ENCODE peak calls at places on chromosomes 1 and 21, in ten cellular contexts. L is transverse colon, V is AG04450, J is stomach, K is DND-41, O is IMR-90, T is Panc1, R is MM.1S, F is pancreas, Q is tibial nerve. Z is an unnamed sample. For H3K27me3, the result is how much of the 10 kb centered on the place peaks cover.

GRCh38 chr1:172134087-172134731 is 286.3 kb upstream of the C1orf105 start:
- DNase-seq in L (no peak), V (no peak), J (no peak), K (no peak), O (peak), T (no peak), R (no peak), F (no peak), Q (no peak), Z (no peak)

GRCh38 chr1:7223334-7224080 is 438.3 kb downstream of the CAMTA1 start:
- DNase-seq in L (no peak), V (peak), J (no peak), K (no peak), O (peak), T (peak), R (no peak), F (no peak), Q (no peak), Z (no peak)

GRCh38 chr1:14611792-14612191 is 13.3 kb downstream of the KAZN start:
- DNase-seq in L (no peak), V (no peak), J (no peak), K (no peak), O (no peak), T (no peak), R (no peak), F (no peak), Q (no peak), Z (no peak)

GRCh38 chr1:91697322-91698260 is 188.4 kb downstream of the TGFBR3 start:
- DNase-seq in L (no peak), V (no peak), J (no peak), K (peak), O (peak), T (no peak), R (no peak), F (no peak), Q (no peak), Z (no peak)

GRCh38 chr21:45877821-45878469 is 103.6 kb upstream of the COL6A1 start:
- DNase-seq in L (no peak), V (no peak), J (no peak), K (no peak), O (no peak), T (no peak), R (no peak), F (peak), Q (no peak), Z (no peak)

GRCh38 chr1:21324368-21325137 is 34.3 kb upstream of the ECE1 start:
- DNase-seq in L (peak), V (no peak), J (peak), K (peak), O (peak), T (no peak), R (no peak), F (peak), Q (peak), Z (peak)

GRCh38 chr1:94986783-94987182 is 59.9 kb upstream of the CNN3 start:
- DNase-seq in L (no peak), V (no peak), J (no peak), K (no peak), O (peak), T (no peak), R (no peak), F (no peak), Q (no peak), Z (no peak)

GRCh38 chr1:183995322-183996035 is 42.0 kb downstream of the COLGALT2 start:
- DNase-seq in L (no peak), V (no peak), J (no peak), K (no peak), O (peak), T (no peak), R (no peak), F (no peak), Q (no peak), Z (no peak)

GRCh38 chr1:173295391-173295790 is 88.3 kb upstream of the TNFSF4 start:
- DNase-seq in L (no peak), V (no peak), J (no peak), K (no peak), O (no peak), T (no peak), R (no peak), F (no peak), Q (no peak), Z (no peak)

GRCh38 chr1:38018864-38019343 is 6.4 kb downstream of the UTP11 start:
- DNase-seq in L (no peak), V (no peak), J (no peak), K (no peak), O (peak), T (no peak), R (no peak), F (no peak), Q (no peak), Z (no peak)

GRCh38 chr1:93805027-93805426 is 74.0 kb downstream of the DNTTIP2 start:
- DNase-seq in L (no peak), V (no peak), J (no peak), K (no peak), O (peak), T (no peak), R (no peak), F (no peak), Q (no peak), Z (no peak)

GRCh38 chr1:235275223-235275622 is 52.8 kb downstream of the ARID4B start:
- DNase-seq in L (no peak), V (no peak), J (no peak), K (no peak), O (no peak), T (no peak), R (no peak), F (no peak), Q (no peak), Z (no peak)

GRCh38 chr1:25952851-25953401 is 44.9 kb downstream of the PAFAH2 start:
- DNase-seq in L (no peak), V (peak), J (no peak), K (no peak), O (peak), T (no peak), R (no peak), F (no peak), Q (no peak), Z (no peak)

GRCh38 chr1:33366766-33367487 is 46.0 kb upstream of the A3GALT2 start:
- DNase-seq in L (no peak), V (no peak), J (no peak), K (no peak), O (no peak), T (no peak), R (no peak), F (no peak), Q (no peak), Z (no peak)

GRCh38 chr1:209805875-209806760 is at the start of gene IRF6:
- DNase-seq in L (peak), V (no peak), J (peak), K (no peak), O (peak), T (no peak), R (peak), F (peak), Q (peak), Z (peak)

GRCh38 chr1:109931189-109931672 is 20.6 kb downstream of the CSF1 start:
- DNase-seq in L (peak), V (no peak), J (peak), K (no peak), O (peak), T (no peak), R (no peak), F (peak), Q (peak), Z (peak)

GRCh38 chr1:109928591-109929111 is 18.0 kb downstream of the CSF1 start:
- DNase-seq in L (peak), V (no peak), J (peak), K (no peak), O (peak), T (no peak), R (no peak), F (no peak), Q (peak), Z (no peak)

GRCh38 chr1:109929170-109929569 is 18.5 kb downstream of the CSF1 start:
- DNase-seq in L (no peak), V (no peak), J (no peak), K (no peak), O (no peak), T (no peak), R (no peak), F (no peak), Q (no peak), Z (no peak)

GRCh38 chr1:109930252-109930993 is 19.8 kb downstream of the CSF1 start:
- DNase-seq in L (no peak), V (no peak), J (no peak), K (no peak), O (no peak), T (no peak), R (no peak), F (no peak), Q (no peak), Z (no peak)

GRCh38 chr1:109929588-109930251 is 19.1 kb downstream of the CSF1 start:
- DNase-seq in L (no peak), V (no peak), J (peak), K (no peak), O (no peak), T (no peak), R (no peak), F (no peak), Q (no peak), Z (no peak)
- H3K27ac ChIP-seq in L (peak), V (no peak), J (peak), K (no peak), O (peak), T (peak), R (no peak), F (no peak), Q (peak), Z (peak)

GRCh38 chr1:202648822-202649221 is 61.4 kb downstream of the SYT2 start:
- DNase-seq in L (no peak), V (no peak), J (no peak), K (no peak), O (no peak), T (no peak), R (no peak), F (no peak), Q (no peak), Z (no peak)
- H3K27me3 ChIP-seq in L (under half), V (half or more), J (under half), K (under half), O (half or more), T (under half), R (under half), F (under half), Q (under half), Z (under half)

GRCh38 chr1:1033009-1033587 is 13.2 kb downstream of the AGRN start:
- DNase-seq in L (peak), V (peak), J (peak), K (peak), O (peak), T (no peak), R (peak), F (peak), Q (no peak), Z (peak)

GRCh38 chr1:1031659-1032245 is 11.8 kb downstream of the AGRN start:
- DNase-seq in L (no peak), V (no peak), J (no peak), K (no peak), O (no peak), T (no peak), R (no peak), F (no peak), Q (no peak), Z (no peak)

GRCh38 chr1:1034438-1034759 is 14.5 kb downstream of the AGRN start:
- DNase-seq in L (no peak), V (no peak), J (no peak), K (no peak), O (no peak), T (no peak), R (no peak), F (no peak), Q (no peak), Z (no peak)

GRCh38 chr1:1033731-1034437 is 14.0 kb downstream of the AGRN start:
- DNase-seq in L (no peak), V (no peak), J (no peak), K (no peak), O (no peak), T (no peak), R (no peak), F (no peak), Q (no peak), Z (no peak)

GRCh38 chr1:1032428-1032827 is 12.5 kb downstream of the AGRN start:
- DNase-seq in L (peak), V (no peak), J (peak), K (no peak), O (no peak), T (no peak), R (no peak), F (no peak), Q (no peak), Z (no peak)
- TF ChIP-seq CTCF in L (no peak), V (no peak), J (no peak), K (no peak), O (no peak), T (no peak), R (no peak), F (no peak), Q (no peak), Z (no peak)

GRCh38 chr1:167157101-167157500 is 63.2 kb downstream of the STYXL2 start:
- DNase-seq in L (no peak), V (no peak), J (no peak), K (no peak), O (no peak), T (no peak), R (no peak), F (no peak), Q (no peak), Z (no peak)

GRCh38 chr1:167158813-167159275 is 61.8 kb upstream of the POU2F1 start:
- DNase-seq in L (no peak), V (no peak), J (no peak), K (no peak), O (no peak), T (no peak), R (no peak), F (no peak), Q (no peak), Z (no peak)

GRCh38 chr1:167159782-167160181 is 60.9 kb upstream of the POU2F1 start:
- DNase-seq in L (no peak), V (no peak), J (no peak), K (no peak), O (no peak), T (no peak), R (no peak), F (no peak), Q (no peak), Z (no peak)

GRCh38 chr1:167158095-167158812 is 62.4 kb upstream of the POU2F1 start:
- DNase-seq in L (no peak), V (no peak), J (no peak), K (no peak), O (no peak), T (no peak), R (no peak), F (no peak), Q (no peak), Z (no peak)

GRCh38 chr1:167156466-167156865 is 62.6 kb downstream of the STYXL2 start:
- DNase-seq in L (no peak), V (no peak), J (no peak), K (no peak), O (no peak), T (no peak), R (no peak), F (no peak), Q (no peak), Z (no peak)
- H3K27ac ChIP-seq in L (no peak), V (no peak), J (no peak), K (no peak), O (no peak), T (no peak), R (no peak), F (no peak), Q (no peak), Z (no peak)

DNA sequence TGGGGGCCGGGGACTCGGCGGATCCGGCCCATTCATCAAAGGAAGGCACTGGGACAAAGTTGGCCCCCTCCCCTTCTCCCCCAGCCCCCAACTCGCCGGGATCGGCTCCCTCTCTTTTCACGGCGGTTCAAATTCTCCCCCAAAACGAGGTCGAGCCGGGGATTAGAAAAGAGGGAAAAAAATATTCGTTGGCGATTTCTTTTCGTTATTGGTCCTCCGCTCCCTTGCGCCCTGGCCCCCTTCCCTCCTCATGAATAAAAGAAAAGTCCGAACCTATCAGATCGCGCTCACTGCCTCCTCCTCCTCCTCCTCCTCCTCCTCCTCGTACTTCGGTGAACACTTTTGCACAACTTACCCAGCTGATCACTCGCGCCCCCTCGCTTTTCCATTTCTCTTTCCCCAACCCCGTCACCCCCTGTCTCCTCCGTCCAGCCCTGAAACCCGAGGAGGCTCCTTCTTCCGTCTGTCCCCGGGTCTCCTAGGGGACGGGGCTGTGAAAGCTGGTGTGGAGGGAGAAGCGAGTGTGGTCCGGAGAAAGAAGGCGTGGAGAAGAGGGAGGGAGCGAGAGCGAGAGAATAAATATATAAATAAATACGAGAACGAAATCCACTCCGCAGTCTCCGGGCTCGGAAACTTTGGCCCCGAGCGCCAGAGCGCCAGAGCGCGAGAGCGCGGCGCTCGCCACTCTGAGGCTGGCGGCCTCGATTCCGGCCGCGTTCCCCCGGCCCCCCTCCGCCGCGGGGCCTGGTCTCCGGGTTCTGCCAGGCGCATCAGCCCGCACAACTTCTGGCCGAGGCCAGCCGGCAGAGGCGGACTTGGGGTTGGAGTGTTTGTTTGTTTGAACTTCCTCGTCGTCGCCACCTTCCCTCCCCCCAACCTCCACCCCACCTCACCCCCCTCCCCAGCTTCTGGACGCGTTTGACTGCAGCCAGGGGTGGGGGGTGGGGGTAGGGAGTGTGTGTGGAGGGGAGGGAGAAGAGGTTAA is at the start of gene PAX7:
- DNase-seq in L (no peak), V (no peak), J (no peak), K (no peak), O (no peak), T (no peak), R (no peak), F (no peak), Q (no peak), Z (no peak)
- H3K27me3 ChIP-seq in L (half or more), V (half or more), J (under half), K (under half), O (half or more), T (under half), R (half or more), F (half or more), Q (half or more), Z (under half)

GRCh38 chr21:31548688-31549087 is 110.8 kb upstream of the SOD1 start:
- DNase-seq in L (no peak), V (no peak), J (no peak), K (no peak), O (no peak), T (no peak), R (peak), F (no peak), Q (no peak), Z (no peak)
- TF ChIP-seq CTCF in L (no peak), V (no peak), J (no peak), K (no peak), O (no peak), T (no peak), R (peak), F (no peak), Q (no peak), Z (no peak)

GRCh38 chr1:74590288-74590687 is 77.9 kb upstream of the LRRC53 start:
- DNase-seq in L (no peak), V (no peak), J (no peak), K (no peak), O (no peak), T (no peak), R (no peak), F (no peak), Q (no peak), Z (no peak)
- H3K27ac ChIP-seq in L (no peak), V (no peak), J (no peak), K (no peak), O (no peak), T (no peak), R (no peak), F (no peak), Q (no peak), Z (no peak)

DNA sequence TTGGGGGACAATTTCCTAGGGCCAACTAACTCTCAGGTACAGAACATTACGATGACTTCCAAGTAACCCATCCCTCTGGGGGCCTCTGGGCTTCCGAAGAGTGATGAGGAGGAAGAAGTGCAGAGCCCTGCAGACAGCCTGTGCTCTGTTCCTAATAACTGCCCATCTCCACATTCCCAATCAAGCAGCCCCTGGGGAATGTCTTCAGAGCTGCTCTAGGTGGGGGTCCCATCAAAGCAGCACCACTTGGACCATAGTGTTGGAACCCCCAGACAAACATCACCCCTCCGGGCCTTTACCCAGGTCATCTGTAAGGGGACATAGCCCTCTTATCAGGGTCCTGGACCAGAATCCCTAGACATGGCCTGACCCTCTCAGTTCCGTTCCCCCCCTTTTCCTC is 357.3 kb downstream of the NPHP4 start:
- DNase-seq in L (no peak), V (no peak), J (no peak), K (no peak), O (no peak), T (no peak), R (no peak), F (no peak), Q (no peak), Z (no peak)
- H3K27me3 ChIP-seq in L (under half), V (under half), J (under half), K (under half), O (under half), T (under half), R (half or more), F (under half), Q (under half), Z (under half)

GRCh38 chr1:243819438-243819839 is 30.6 kb downstream of the AKT3 start:
- DNase-seq in L (no peak), V (no peak), J (no peak), K (no peak), O (no peak), T (no peak), R (no peak), F (no peak), Q (no peak), Z (no peak)
- TF ChIP-seq CTCF in L (no peak), V (no peak), J (no peak), K (no peak), O (no peak), T (no peak), R (no peak), F (no peak), Q (no peak), Z (no peak)

GRCh38 chr1:208161656-208162375 is 82.4 kb downstream of the PLXNA2 start:
- DNase-seq in L (no peak), V (no peak), J (no peak), K (no peak), O (peak), T (no peak), R (no peak), F (no peak), Q (no peak), Z (no peak)
- H3K27ac ChIP-seq in L (peak), V (no peak), J (peak), K (no peak), O (no peak), T (no peak), R (no peak), F (no peak), Q (peak), Z (peak)

Z was measured in lung.